ENCODE peak calls at places on chromosome 1, in nine cellular contexts. J is MG63; E is fibroblast of gingiva; W is heart left ventricle; K is right cardiac atrium; N is fibroblast of pulmonary artery; Z is stimulated activated CD8-positive, alpha-beta memory T cell treated with anti-CD3 and anti-CD28 coated beads, Interleukin-4, amount 100 ng/mL, for 1 hour; X is NCI-H187 treated with DMSO at 0.1 percent for 48 hours; L is MCF 10A. M is an unnamed sample.

GRCh38 chr1:169460193-169460833 is 25.4 kb downstream of the SLC19A2 start:
- DNase-seq in L (no peak), X (no peak), W (no peak), N (peak; percentile 29), J (peak; percentile 32), Z (no peak), E (no peak), K (peak; percentile 51), M (no peak)

GRCh38 chr1:66375125-66375524 is 158.8 kb upstream of the SGIP1 start:
- DNase-seq in J (no peak), Z (no peak), N (no peak), K (no peak), L (no peak), X (no peak), W (no peak), E (peak; percentile 86), M (no peak)

GRCh38 chr1:193729429-193729828 is 543.0 kb upstream of the B3GALT2 start:
- DNase-seq in N (peak; percentile 33), X (no peak), J (peak; percentile 31), E (no peak), Z (no peak), K (no peak), L (peak; percentile 66), W (no peak), M (no peak)

GRCh38 chr1:200258447-200259375 is 151.1 kb downstream of the ZNF281 start:
- DNase-seq in E (peak; percentile 12), L (peak; percentile 62), K (no peak), W (no peak), X (no peak), J (no peak), Z (no peak), N (peak; percentile 33), M (no peak)

GRCh38 chr1:89724369-89725015 is 91.6 kb downstream of the LRRC8C start:
- DNase-seq in N (peak; percentile 56), Z (no peak), W (peak; percentile 46), J (peak; percentile 34), K (peak; percentile 58), E (no peak), X (no peak), L (peak; percentile 62), M (no peak)

GRCh38 chr1:84704872-84705426 is 14.7 kb upstream of the SSX2IP start:
- DNase-seq in X (no peak), E (no peak), J (no peak), N (no peak), L (no peak), Z (no peak), K (no peak), W (no peak), M (no peak)

GRCh38 chr1:41305576-41306365 is 55.5 kb upstream of the FOXO6 start:
- DNase-seq in X (no peak), L (no peak), K (no peak), W (no peak), Z (no peak), E (no peak), N (no peak), J (no peak), M (no peak)

GRCh38 chr1:31371121-31371520 is 1.8 kb downstream of the FABP3 start:
- DNase-seq in J (no peak), N (no peak), K (no peak), W (no peak), Z (no peak), L (no peak), E (no peak), X (no peak), M (no peak)

GRCh38 chr1:15384301-15384901 is 25.3 kb upstream of the EFHD2 start:
- DNase-seq in X (no peak), E (peak; percentile 26), J (no peak), Z (no peak), L (no peak), W (no peak), N (no peak), K (no peak), M (no peak)

GRCh38 chr1:109263597-109264378 is 14.4 kb downstream of the CELSR2 start:
- DNase-seq in K (peak; percentile 93), E (peak; percentile 76), L (peak; percentile 94), Z (peak; percentile 52), N (peak; percentile 85), X (no peak), W (peak; percentile 75), J (peak; percentile 88), M (peak; percentile 74)

GRCh38 chr1:230276401-230276800 is 149.7 kb downstream of the PGBD5 start:
- DNase-seq in Z (no peak), N (no peak), L (no peak), K (no peak), W (no peak), X (no peak), J (no peak), E (no peak), M (no peak)

GRCh38 chr1:8222789-8223188 is 95.1 kb upstream of the SLC45A1 start:
- DNase-seq in Z (no peak), K (peak; percentile 0), N (no peak), W (no peak), X (no peak), L (no peak), J (no peak), E (no peak), M (no peak)

GRCh38 chr1:94072840-94073516 is 48.0 kb downstream of the ABCA4 start:
- DNase-seq in N (no peak), X (no peak), K (no peak), J (no peak), W (no peak), Z (no peak), E (no peak), L (no peak), M (no peak)

GRCh38 chr1:31381394-31382287 is 8.8 kb upstream of the FABP3 start:
- DNase-seq in L (no peak), E (peak; percentile 72), J (peak; percentile 91), X (no peak), N (no peak), K (peak; percentile 66), W (peak; percentile 59), Z (no peak), M (no peak)

GRCh38 chr1:16375521-16376359 is 8.7 kb downstream of the SZRD1 start:
- DNase-seq in X (no peak), Z (no peak), N (peak; percentile 90), L (peak; percentile 41), K (peak; percentile 61), W (no peak), E (peak; percentile 83), J (peak; percentile 42), M (no peak)

GRCh38 chr1:156259805-156260204 is 11.9 kb upstream of the PAQR6 start:
- DNase-seq in L (no peak), J (no peak), Z (no peak), X (no peak), K (no peak), W (no peak), N (no peak), E (no peak), M (no peak)

GRCh38 chr1:68516066-68516465 is 19.2 kb upstream of the DEPDC1 start:
- DNase-seq in L (peak; percentile 65), Z (no peak), E (peak; percentile 6), K (no peak), X (no peak), N (peak; percentile 29), J (no peak), W (no peak), M (no peak)

GRCh38 chr1:58932820-58933598 is 149.2 kb upstream of the JUN start:
- DNase-seq in Z (no peak), L (peak; percentile 99), K (no peak), X (no peak), E (peak; percentile 86), W (no peak), J (peak; percentile 77), N (peak; percentile 82), M (no peak)

GRCh38 chr1:32984090-32984828 is 19.6 kb upstream of the RNF19B start:
- DNase-seq in W (no peak), J (no peak), Z (no peak), E (peak; percentile 48), X (no peak), L (no peak), N (peak; percentile 50), K (peak; percentile 60), M (no peak)

GRCh38 chr1:16237343-16237830 is 404 bp upstream of the CPLANE2 start:
- DNase-seq in L (no peak), N (peak; percentile 25), Z (no peak), X (no peak), J (peak; percentile 26), W (no peak), K (peak; percentile 11), E (peak; percentile 24), M (no peak)

GRCh38 chr1:119987112-119987511 is 82.3 kb downstream of the NOTCH2 start:
- DNase-seq in W (no peak), K (no peak), N (peak; percentile 92), X (no peak), L (peak; percentile 86), E (peak; percentile 80), J (peak; percentile 55), Z (no peak), M (no peak)

GRCh38 chr1:239987103-239987745 is 104.5 kb upstream of the FMN2 start:
- DNase-seq in E (peak; percentile 51), N (peak; percentile 66), Z (no peak), W (peak; percentile 25), K (peak; percentile 70), X (no peak), L (peak; percentile 75), J (peak; percentile 29), M (no peak)

GRCh38 chr1:205656236-205656635 is 24.1 kb downstream of the SLC45A3 start:
- DNase-seq in E (no peak), J (peak; percentile 70), Z (no peak), X (no peak), W (no peak), K (peak; percentile 17), N (no peak), L (peak; percentile 68), M (no peak)

GRCh38 chr1:190022709-190023108 is 455.0 kb downstream of the BRINP3 start:
- DNase-seq in N (peak; percentile 3), Z (no peak), W (no peak), E (no peak), K (no peak), X (no peak), J (no peak), L (peak; percentile 91), M (no peak)

GRCh38 chr1:179958359-179958758 is 3.7 kb downstream of the CEP350 start:
- DNase-seq in Z (no peak), K (no peak), X (no peak), J (no peak), L (no peak), W (no peak), E (no peak), N (no peak), M (no peak)

GRCh38 chr1:111032295-111032897 is 68.7 kb upstream of the LRIF1 start:
- DNase-seq in L (peak; percentile 53), W (no peak), Z (no peak), N (peak; percentile 48), J (no peak), K (no peak), E (peak; percentile 2), X (no peak), M (peak; percentile 48)

GRCh38 chr1:191690931-191691330 is 467.3 kb upstream of the RGS18 start:
- DNase-seq in W (no peak), K (no peak), E (no peak), J (no peak), L (no peak), X (no peak), N (no peak), Z (no peak), M (no peak)

GRCh38 chr1:68104155-68104554 is 53.7 kb upstream of the DIRAS3 start:
- DNase-seq in J (no peak), L (no peak), N (peak; percentile 76), W (no peak), X (no peak), Z (no peak), K (no peak), E (peak; percentile 56), M (no peak)

GRCh38 chr1:8625981-8626898 is 191.2 kb downstream of the RERE start:
- DNase-seq in L (peak; percentile 3), J (peak; percentile 68), N (peak; percentile 98), W (no peak), Z (no peak), X (no peak), K (no peak), E (peak; percentile 21), M (no peak)

GRCh38 chr1:214379254-214379970 is 98.5 kb downstream of the SMYD2 start:
- DNase-seq in J (no peak), X (no peak), L (no peak), K (no peak), E (no peak), Z (no peak), W (no peak), N (no peak), M (no peak)

GRCh38 chr1:244391761-244392160 is 59.9 kb downstream of the ADSS2 start:
- DNase-seq in X (no peak), Z (no peak), J (peak; percentile 10), E (no peak), L (peak; percentile 62), W (no peak), N (no peak), K (no peak), M (no peak)

M was measured in effector memory CD8-positive, alpha-beta T cell.